ENCODE peak calls at places on chromosomes 2 and 18, in six cellular contexts. One of them, this sample, is unnamed. For H3K27me3, the result is how much of the 10 kb centered on the place peaks cover.

GRCh38 chr2:162025121-162025911 is 48.7 kb downstream of the DPP4 start:
- DNase-seq in left ventricle myocardium inferior: no peak
- DNase-seq in astrocyte: peak
- DNase-seq in H1: no peak
- DNase-seq in HL-60: no peak
- DNase-seq in heart right ventricle: no peak
- DNase-seq in this sample: peak

GRCh38 chr2:7666561-7667259 is 749.5 kb downstream of the RNF144A start:
- DNase-seq in left ventricle myocardium inferior: no peak
- DNase-seq in astrocyte: no peak
- DNase-seq in H1: no peak
- DNase-seq in HL-60: no peak
- DNase-seq in heart right ventricle: no peak
- DNase-seq in this sample: no peak

GRCh38 chr2:171832489-171832888 is 61.6 kb downstream of the SLC25A12 start:
- DNase-seq in left ventricle myocardium inferior: no peak
- DNase-seq in astrocyte: no peak
- DNase-seq in H1: no peak
- DNase-seq in HL-60: no peak
- DNase-seq in heart right ventricle: no peak
- DNase-seq in this sample: no peak

GRCh38 chr18:42412281-42412680 is 457.2 kb downstream of the PIK3C3 start:
- DNase-seq in left ventricle myocardium inferior: no peak
- DNase-seq in astrocyte: peak
- DNase-seq in H1: no peak
- DNase-seq in HL-60: no peak
- DNase-seq in heart right ventricle: no peak
- DNase-seq in this sample: no peak

GRCh38 chr18:24198461-24198860 is 59.6 kb downstream of the CABYR start:
- DNase-seq in left ventricle myocardium inferior: no peak
- DNase-seq in astrocyte: no peak
- DNase-seq in H1: no peak
- DNase-seq in HL-60: peak
- DNase-seq in heart right ventricle: no peak
- DNase-seq in this sample: no peak

GRCh38 chr2:108184421-108184820 is 55.3 kb upstream of the SULT1C3 start:
- DNase-seq in left ventricle myocardium inferior: no peak
- DNase-seq in astrocyte: no peak
- DNase-seq in H1: no peak
- DNase-seq in HL-60: no peak
- DNase-seq in heart right ventricle: no peak
- DNase-seq in this sample: no peak

GRCh38 chr18:80033181-80034067 is 810 bp upstream of the RBFA start:
- DNase-seq in left ventricle myocardium inferior: no peak
- DNase-seq in astrocyte: peak
- DNase-seq in H1: peak
- DNase-seq in HL-60: peak
- DNase-seq in heart right ventricle: no peak
- DNase-seq in this sample: no peak

GRCh38 chr2:31475692-31476091 is 61.1 kb upstream of the XDH start:
- DNase-seq in left ventricle myocardium inferior: no peak
- DNase-seq in astrocyte: peak
- DNase-seq in H1: no peak
- DNase-seq in HL-60: no peak
- DNase-seq in heart right ventricle: no peak
- DNase-seq in this sample: peak

GRCh38 chr18:25274900-25275299 is 77.1 kb downstream of the ZNF521 start:
- DNase-seq in left ventricle myocardium inferior: no peak
- DNase-seq in astrocyte: no peak
- DNase-seq in H1: no peak
- DNase-seq in HL-60: no peak
- DNase-seq in heart right ventricle: no peak
- DNase-seq in this sample: no peak

GRCh38 chr2:10993001-10993481 is 81.3 kb downstream of the KCNF1 start:
- DNase-seq in left ventricle myocardium inferior: no peak
- DNase-seq in astrocyte: peak
- DNase-seq in H1: no peak
- DNase-seq in HL-60: no peak
- DNase-seq in heart right ventricle: no peak
- DNase-seq in this sample: no peak

GRCh38 chr2:85324639-85325465 is 2.9 kb downstream of the TGOLN2 start:
- DNase-seq in left ventricle myocardium inferior: no peak
- DNase-seq in astrocyte: no peak
- DNase-seq in H1: no peak
- DNase-seq in HL-60: no peak
- DNase-seq in heart right ventricle: no peak
- DNase-seq in this sample: no peak

GRCh38 chr2:96876036-96876810 is 6.3 kb upstream of the SEMA4C start:
- DNase-seq in left ventricle myocardium inferior: no peak
- DNase-seq in astrocyte: no peak
- DNase-seq in H1: no peak
- DNase-seq in HL-60: no peak
- DNase-seq in heart right ventricle: no peak
- DNase-seq in this sample: no peak
- H3K27ac ChIP-seq in left ventricle myocardium inferior: no peak
- H3K27ac ChIP-seq in astrocyte: no peak
- H3K27ac ChIP-seq in H1: no peak
- H3K27ac ChIP-seq in HL-60: no peak
- H3K27ac ChIP-seq in heart right ventricle: peak
- H3K27ac ChIP-seq in this sample: no peak

DNA sequence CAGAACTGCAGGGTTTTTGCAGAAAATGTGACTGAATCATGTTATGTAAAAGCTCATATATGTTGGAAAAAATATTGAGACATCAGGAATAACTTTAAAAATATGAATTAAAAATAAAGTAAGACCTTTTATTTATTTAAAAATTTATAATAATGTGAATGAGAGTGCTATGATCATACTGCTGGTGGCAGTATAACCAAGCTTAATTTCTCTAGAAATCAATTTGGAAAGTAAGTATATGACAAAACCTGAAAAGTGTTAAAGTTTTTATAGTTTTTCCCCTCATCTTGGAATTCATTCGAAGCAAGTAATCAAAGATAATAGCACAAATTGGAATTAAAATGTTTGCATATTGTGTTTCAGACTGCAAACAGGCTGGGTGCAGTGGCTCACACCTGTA is 7.5 kb downstream of the SLC39A10 start:
- DNase-seq in left ventricle myocardium inferior: no peak
- DNase-seq in astrocyte: no peak
- DNase-seq in H1: no peak
- DNase-seq in HL-60: no peak
- DNase-seq in heart right ventricle: no peak
- DNase-seq in this sample: no peak
- TF ChIP-seq CTCF in left ventricle myocardium inferior: peak
- TF ChIP-seq CTCF in astrocyte: peak
- TF ChIP-seq CTCF in H1: no peak
- TF ChIP-seq CTCF in HL-60: no peak
- TF ChIP-seq CTCF in heart right ventricle: no peak
- TF ChIP-seq CTCF in this sample: peak

GRCh38 chr2:241946306-241947003 is 76.9 kb downstream of the RTP5 start:
- DNase-seq in left ventricle myocardium inferior: no peak
- DNase-seq in astrocyte: no peak
- DNase-seq in H1: no peak
- DNase-seq in HL-60: no peak
- DNase-seq in heart right ventricle: no peak
- DNase-seq in this sample: no peak
- H3K27me3 ChIP-seq in left ventricle myocardium inferior: under half
- H3K27me3 ChIP-seq in astrocyte: under half
- H3K27me3 ChIP-seq in H1: under half
- H3K27me3 ChIP-seq in HL-60: under half
- H3K27me3 ChIP-seq in heart right ventricle: under half
- H3K27me3 ChIP-seq in this sample: under half

DNA sequence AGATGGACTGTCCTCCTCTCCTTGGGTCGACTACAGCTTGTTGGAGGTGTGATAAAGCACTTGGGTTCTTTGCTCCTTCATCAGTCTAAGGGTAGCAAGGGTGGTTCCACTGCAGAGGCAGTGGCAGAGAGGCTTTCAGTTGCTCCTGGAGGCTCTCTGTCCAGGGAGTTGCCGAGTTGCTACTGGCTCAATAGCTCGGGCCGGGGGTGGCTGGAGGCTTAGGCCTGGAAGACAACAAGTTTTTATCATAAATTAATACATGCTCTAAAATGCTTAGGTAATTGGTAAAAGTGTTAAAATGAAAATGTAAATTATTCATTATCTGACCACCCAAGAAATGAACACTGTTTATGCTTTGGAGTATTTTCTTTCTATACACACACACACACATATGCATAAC is 162.0 kb upstream of the NRP2 start:
- DNase-seq in left ventricle myocardium inferior: no peak
- DNase-seq in astrocyte: no peak
- DNase-seq in H1: no peak
- DNase-seq in HL-60: no peak
- DNase-seq in heart right ventricle: no peak
- DNase-seq in this sample: no peak
- H3K27ac ChIP-seq in left ventricle myocardium inferior: no peak
- H3K27ac ChIP-seq in astrocyte: no peak
- H3K27ac ChIP-seq in H1: no peak
- H3K27ac ChIP-seq in HL-60: no peak
- H3K27ac ChIP-seq in heart right ventricle: no peak
- H3K27ac ChIP-seq in this sample: no peak

DNA sequence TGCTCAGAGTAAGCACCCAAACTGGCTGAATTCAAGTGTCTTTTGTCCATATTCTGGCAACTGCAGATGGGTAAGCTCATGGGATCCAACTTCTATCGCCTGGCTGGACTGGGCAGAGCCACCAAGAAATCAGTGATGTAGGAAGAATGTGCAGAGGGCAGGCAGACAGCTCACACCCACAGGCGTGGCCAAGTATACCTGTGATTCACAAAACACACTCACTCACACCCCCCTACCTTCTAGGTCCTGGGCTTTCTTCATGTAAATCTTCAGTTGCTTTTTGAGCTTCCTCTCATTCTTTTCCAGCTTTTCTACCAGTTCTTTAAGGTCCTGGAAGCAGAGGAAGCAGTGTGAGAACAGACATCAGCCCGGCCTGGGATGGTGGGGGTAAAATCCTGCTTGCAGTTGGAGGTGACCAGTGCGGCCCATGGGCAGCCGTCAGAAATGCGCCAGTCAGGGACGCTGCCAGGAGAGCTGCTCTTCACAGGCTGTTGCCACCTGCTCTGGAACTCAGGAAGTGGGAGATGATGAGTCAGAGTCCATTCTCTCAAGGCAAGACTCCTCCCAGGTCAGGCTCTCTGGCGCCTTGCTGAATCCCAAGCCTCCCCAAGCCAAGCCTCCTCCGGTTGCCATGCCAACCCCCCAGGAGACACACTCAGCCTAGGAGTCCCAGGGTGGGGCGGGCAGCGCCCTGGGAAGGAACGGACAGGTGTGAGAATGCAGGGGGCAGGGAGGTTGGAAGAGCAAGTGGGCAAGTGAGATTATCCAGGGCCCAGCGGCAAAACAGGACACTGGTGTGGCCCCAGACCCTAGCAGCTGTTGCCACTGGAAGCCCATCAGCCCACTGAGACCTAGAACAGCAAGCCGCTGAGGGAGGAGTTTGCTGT is 36.2 kb upstream of the ACAA2 start:
- DNase-seq in left ventricle myocardium inferior: peak
- DNase-seq in astrocyte: peak
- DNase-seq in H1: peak
- DNase-seq in HL-60: no peak
- DNase-seq in heart right ventricle: peak
- DNase-seq in this sample: peak
- TF ChIP-seq CTCF in left ventricle myocardium inferior: no peak
- TF ChIP-seq CTCF in astrocyte: no peak
- TF ChIP-seq CTCF in H1: no peak
- TF ChIP-seq CTCF in HL-60: no peak
- TF ChIP-seq CTCF in heart right ventricle: no peak
- TF ChIP-seq CTCF in this sample: no peak

DNA sequence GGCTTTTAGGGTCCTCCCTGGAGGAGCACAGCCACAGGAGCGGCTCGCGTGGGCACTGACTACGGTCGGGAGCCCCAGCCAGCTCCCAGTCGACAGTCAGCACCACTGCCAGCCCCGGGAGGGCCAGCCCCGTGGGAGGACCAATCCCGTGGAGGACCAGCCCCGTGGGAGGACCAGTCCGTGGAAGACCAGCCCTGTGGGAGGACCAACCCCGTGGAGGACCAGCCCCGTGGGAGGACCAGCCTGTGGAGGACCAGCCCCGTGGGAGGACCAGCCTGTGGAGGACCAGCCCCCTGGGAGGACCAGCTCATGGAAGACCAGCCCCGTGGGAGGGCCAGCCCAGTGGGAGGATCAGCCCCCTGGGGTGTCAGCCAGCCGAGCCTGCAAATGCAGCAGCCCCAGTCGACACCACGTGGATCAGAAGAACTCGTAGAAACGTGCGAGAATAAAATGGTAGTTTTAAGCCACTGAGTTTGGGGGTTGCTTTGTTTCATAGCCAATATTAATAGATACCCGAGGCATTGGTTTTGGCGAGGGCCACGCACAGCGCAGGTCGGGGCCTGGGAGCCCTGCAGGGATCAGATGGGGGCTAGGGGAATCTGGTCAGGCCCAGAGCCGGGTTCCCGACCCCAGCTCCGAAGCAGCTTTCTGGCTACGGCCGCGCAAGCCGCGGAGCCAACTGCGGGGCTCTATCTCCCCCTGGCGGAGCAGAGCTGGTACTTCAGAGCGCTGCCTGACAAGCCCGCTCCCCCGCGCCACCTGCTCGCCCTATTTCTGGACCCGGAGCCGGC is 73.0 kb downstream of the TEX51 start:
- DNase-seq in left ventricle myocardium inferior: peak
- DNase-seq in astrocyte: peak
- DNase-seq in H1: peak
- DNase-seq in HL-60: peak
- DNase-seq in heart right ventricle: peak
- DNase-seq in this sample: peak
- H3K27me3 ChIP-seq in left ventricle myocardium inferior: half or more
- H3K27me3 ChIP-seq in astrocyte: under half
- H3K27me3 ChIP-seq in H1: under half
- H3K27me3 ChIP-seq in HL-60: under half
- H3K27me3 ChIP-seq in heart right ventricle: half or more
- H3K27me3 ChIP-seq in this sample: under half

GRCh38 chr2:199660167-199660566 is 190.8 kb downstream of the FTCDNL1 start:
- DNase-seq in left ventricle myocardium inferior: no peak
- DNase-seq in astrocyte: no peak
- DNase-seq in H1: no peak
- DNase-seq in HL-60: no peak
- DNase-seq in heart right ventricle: no peak
- DNase-seq in this sample: no peak
- H3K27ac ChIP-seq in left ventricle myocardium inferior: no peak
- H3K27ac ChIP-seq in astrocyte: no peak
- H3K27ac ChIP-seq in H1: no peak
- H3K27ac ChIP-seq in HL-60: no peak
- H3K27ac ChIP-seq in heart right ventricle: no peak
- H3K27ac ChIP-seq in this sample: no peak

This sample was measured in AG04450.